ENCODE peak calls at places on chromosomes 3 and 15, in six cellular contexts. I is progenitor cell of endocrine pancreas, D is mesendoderm, Y is left cardiac atrium, O is kidney tubule cell, V is SK-MEL-5. W is an unnamed sample.

GRCh38 chr3:24389108-24390090 is 105.3 kb downstream of the THRB start:
- DNase-seq in I (no peak), D (peak; percentile 17), Y (no peak), O (peak; percentile 62), V (no peak), W (no peak)

GRCh38 chr3:122356402-122356801 is 26.6 kb downstream of the MIX23 start:
- DNase-seq in I (no peak), D (peak; percentile 78), Y (no peak), O (peak; percentile 55), V (peak; percentile 79), W (peak; percentile 46)

GRCh38 chr15:63930034-63930433 is 96.3 kb upstream of the HERC1 start:
- DNase-seq in I (no peak), D (no peak), Y (no peak), O (no peak), V (no peak), W (no peak)

GRCh38 chr3:4426782-4427344 is 40.2 kb downstream of the SUMF1 start:
- DNase-seq in I (no peak), D (peak; percentile 33), Y (no peak), O (peak; percentile 85), V (peak; percentile 68), W (no peak)

GRCh38 chr15:87362531-87362930 is 894.0 kb downstream of the NTRK3 start:
- DNase-seq in I (no peak), D (no peak), Y (no peak), O (peak; percentile 19), V (no peak), W (no peak)

GRCh38 chr3:13072239-13073041 is 789 bp downstream of the IQSEC1 start:
- DNase-seq in I (no peak), D (peak; percentile 82), Y (peak; percentile 70), O (no peak), V (no peak), W (peak; percentile 82)

GRCh38 chr15:74847462-74847861 is 4.5 kb upstream of the ULK3 start:
- DNase-seq in I (no peak), D (no peak), Y (no peak), O (peak; percentile 68), V (no peak), W (no peak)

GRCh38 chr3:105365536-105366301 is 990 bp upstream of the ALCAM start:
- DNase-seq in I (no peak), D (peak; percentile 59), Y (no peak), O (peak; percentile 67), V (peak; percentile 4), W (peak; percentile 10)

GRCh38 chr15:33064878-33065277 is 129.6 kb downstream of the FMN1 start:
- DNase-seq in I (no peak), D (no peak), Y (no peak), O (peak; percentile 56), V (no peak), W (no peak)

GRCh38 chr3:39180546-39181346 is 11.6 kb downstream of the XIRP1 start:
- DNase-seq in I (peak; percentile 81), D (peak; percentile 96), Y (peak; percentile 97), O (peak; percentile 86), V (no peak), W (peak; percentile 97)

GRCh38 chr3:143507735-143508580 is 340.3 kb downstream of the SLC9A9 start:
- DNase-seq in I (no peak), D (no peak), Y (no peak), O (peak; percentile 87), V (no peak), W (no peak)

GRCh38 chr3:35393916-35394315 is 245.4 kb upstream of the ARPP21 start:
- DNase-seq in I (no peak), D (peak; percentile 25), Y (no peak), O (peak; percentile 90), V (no peak), W (no peak)

GRCh38 chr3:33993631-33994030 is 195.2 kb downstream of the PDCD6IP start:
- DNase-seq in I (no peak), D (no peak), Y (no peak), O (peak; percentile 57), V (no peak), W (no peak)

GRCh38 chr3:45055411-45056143 is 29.5 kb downstream of the CLEC3B start:
- DNase-seq in I (no peak), D (peak; percentile 93), Y (no peak), O (peak; percentile 58), V (peak; percentile 85), W (peak; percentile 79)

GRCh38 chr3:187922704-187923393 is 177.6 kb upstream of the BCL6 start:
- DNase-seq in I (no peak), D (no peak), Y (no peak), O (peak; percentile 67), V (no peak), W (no peak)

GRCh38 chr3:72100062-72100511 is 315.1 kb upstream of the PROK2 start:
- DNase-seq in I (no peak), D (peak; percentile 72), Y (no peak), O (no peak), V (no peak), W (peak; percentile 60)

GRCh38 chr15:88630141-88630721 is 8.6 kb upstream of the ISG20 start:
- DNase-seq in I (no peak), D (peak; percentile 53), Y (peak; percentile 56), O (peak; percentile 28), V (no peak), W (no peak)

GRCh38 chr3:58608648-58609047 is 31.5 kb upstream of the FAM107A start:
- DNase-seq in I (no peak), D (no peak), Y (peak; percentile 52), O (peak; percentile 93), V (no peak), W (no peak)

GRCh38 chr3:78255403-78255802 is 1215.5 kb downstream of the ROBO2 start:
- DNase-seq in I (no peak), D (no peak), Y (no peak), O (no peak), V (no peak), W (no peak)

GRCh38 chr3:49671291-49672288 is 2.6 kb upstream of the APEH start:
- DNase-seq in I (peak; percentile 65), D (peak; percentile 87), Y (peak; percentile 65), O (peak; percentile 80), V (peak; percentile 75), W (peak; percentile 94)

GRCh38 chr15:64013179-64014043 is 32.9 kb downstream of the DAPK2 start:
- DNase-seq in I (no peak), D (no peak), Y (no peak), O (no peak), V (no peak), W (no peak)

W was measured in H7.